ENCODE peak calls at places on chromosomes 13 and 19, in six cellular contexts. X, W, K, Z, Q and S are unnamed samples.

GRCh38 chr19:47232422-47233211 is 1.6 kb upstream of the BBC3 start:
- DNase-seq in X (peak; percentile 92), W (peak; percentile 82), K (no peak), Z (peak; percentile 54), Q (no peak), S (peak; percentile 94)

GRCh38 chr13:114264886-114265611 is 16.4 kb upstream of the UPF3A start:
- DNase-seq in X (peak; percentile 24), W (peak; percentile 79), K (no peak), Z (no peak), Q (no peak), S (no peak)

GRCh38 chr13:74979703-74980102 is 502.3 kb downstream of the TBC1D4 start:
- DNase-seq in X (no peak), W (no peak), K (no peak), Z (no peak), Q (no peak), S (no peak)

GRCh38 chr13:97018029-97018819 is 23.9 kb upstream of the OXGR1 start:
- DNase-seq in X (peak; percentile 39), W (peak; percentile 61), K (peak; percentile 17), Z (peak; percentile 67), Q (no peak), S (peak; percentile 53)

GRCh38 chr13:48828962-48829405 is 146.7 kb upstream of the FNDC3A start:
- DNase-seq in X (peak; percentile 67), W (peak; percentile 32), K (no peak), Z (peak; percentile 17), Q (no peak), S (peak; percentile 63)

GRCh38 chr13:26784704-26785639 is 24.4 kb upstream of the GPR12 start:
- DNase-seq in X (no peak), W (no peak), K (no peak), Z (peak; percentile 89), Q (peak; percentile 45), S (no peak)

GRCh38 chr13:50914848-50915247 is 5.3 kb downstream of the RNASEH2B start:
- DNase-seq in X (peak; percentile 32), W (peak; percentile 52), K (no peak), Z (peak; percentile 85), Q (no peak), S (no peak)

GRCh38 chr19:55216461-55217198 is 7.3 kb upstream of the PTPRH start:
- DNase-seq in X (peak; percentile 99), W (peak; percentile 100), K (peak; percentile 88), Z (peak; percentile 92), Q (peak; percentile 85), S (peak; percentile 99)

GRCh38 chr13:48501705-48502104 is 31.2 kb downstream of the RCBTB2 start:
- DNase-seq in X (peak; percentile 7), W (peak; percentile 23), K (no peak), Z (no peak), Q (no peak), S (peak; percentile 22)

GRCh38 chr19:18135712-18136584 is 17.0 kb upstream of the PIK3R2 start:
- DNase-seq in X (no peak), W (no peak), K (no peak), Z (no peak), Q (no peak), S (no peak)

GRCh38 chr19:33311326-33311682 is 9.0 kb upstream of the CEBPA start:
- DNase-seq in X (no peak), W (no peak), K (no peak), Z (no peak), Q (no peak), S (no peak)

GRCh38 chr13:33508060-33508459 is 222.5 kb upstream of the STARD13 start:
- DNase-seq in X (no peak), W (no peak), K (no peak), Z (no peak), Q (no peak), S (no peak)

GRCh38 chr13:28329395-28330158 is 165.4 kb downstream of the FLT1 start:
- DNase-seq in X (no peak), W (peak; percentile 97), K (no peak), Z (peak; percentile 43), Q (peak; percentile 45), S (peak; percentile 8)

GRCh38 chr19:15297416-15298224 is 34.7 kb downstream of the BRD4 start:
- DNase-seq in X (peak; percentile 65), W (peak; percentile 83), K (no peak), Z (no peak), Q (no peak), S (peak; percentile 80)

GRCh38 chr19:9956956-9957355 is 20.6 kb upstream of the OLFM2 start:
- DNase-seq in X (no peak), W (peak; percentile 24), K (no peak), Z (no peak), Q (no peak), S (no peak)

GRCh38 chr19:33428627-33429013 is 55.1 kb downstream of the CEBPG start:
- DNase-seq in X (no peak), W (no peak), K (no peak), Z (no peak), Q (no peak), S (no peak)

GRCh38 chr13:77300176-77301141 is 26.4 kb downstream of the MYCBP2 start:
- DNase-seq in X (peak; percentile 31), W (peak; percentile 86), K (no peak), Z (peak; percentile 61), Q (no peak), S (peak; percentile 63)

GRCh38 chr19:4910594-4911273 is 1.4 kb downstream of the UHRF1 start:
- DNase-seq in X (no peak), W (peak; percentile 64), K (no peak), Z (peak; percentile 82), Q (no peak), S (peak; percentile 18)
- H3K4me3 ChIP-seq in X (peak overlapping the region; percentile 57), W (peak overlapping the region; percentile 87), K (peak overlapping the region; percentile 93), Z (peak overlapping the region; percentile 92), Q (peak overlapping the region; percentile 65), S (peak overlapping the region; percentile 63)

GRCh38 chr13:84917252-84917878 is 881.9 kb downstream of the SLITRK6 start:
- DNase-seq in X (peak; percentile 4), W (peak; percentile 31), K (no peak), Z (peak; percentile 6), Q (no peak), S (peak; percentile 55)
- TF ChIP-seq CTCF in X (peak; percentile 30), W (peak; percentile 50), K (no peak), Z (no peak), Q (peak; percentile 43), S (no peak)

GRCh38 chr19:57671124-57671895 is 2.6 kb downstream of the ZSCAN4 start:
- DNase-seq in X (no peak), W (no peak), K (no peak), Z (no peak), Q (no peak), S (no peak)

GRCh38 chr19:57672466-57672865 is 3.7 kb downstream of the ZSCAN4 start:
- DNase-seq in X (no peak), W (no peak), K (no peak), Z (no peak), Q (no peak), S (no peak)

GRCh38 chr19:57675881-57676280 is 5.9 kb upstream of the ZNF551 start:
- DNase-seq in X (no peak), W (no peak), K (no peak), Z (peak; percentile 51), Q (no peak), S (peak; percentile 29)
- H3K4me3 ChIP-seq in X (no peak overlapping the region), W (no peak overlapping the region), K (no peak overlapping the region), Z (no peak overlapping the region), Q (no peak overlapping the region), S (no peak overlapping the region)

DNA sequence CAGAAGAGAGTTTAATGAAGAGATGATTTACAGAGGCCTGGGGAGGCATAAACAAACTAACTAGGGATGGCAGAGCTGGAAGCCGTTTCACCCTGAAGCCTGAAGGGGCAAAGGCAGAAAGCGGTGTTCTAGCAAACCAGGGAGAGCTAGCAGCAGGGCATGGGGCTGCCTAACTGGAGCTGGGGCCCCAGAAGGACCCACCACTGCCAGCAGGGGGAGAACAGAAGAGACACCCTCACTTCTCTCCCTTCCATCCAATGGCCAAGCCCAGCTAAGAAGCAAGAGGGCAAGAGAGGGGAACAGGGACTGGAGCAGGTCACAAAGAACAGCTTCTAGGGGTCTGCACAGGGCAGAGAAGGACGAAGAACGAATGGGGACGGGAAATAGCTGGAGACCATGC is 195.5 kb downstream of the KATNAL1 start:
- DNase-seq in X (no peak), W (no peak), K (no peak), Z (peak; percentile 57), Q (no peak), S (no peak)
- TF ChIP-seq CTCF in X (peak; percentile 36), W (peak; percentile 39), K (no peak), Z (peak; percentile 32), Q (no peak), S (peak; percentile 46)

DNA sequence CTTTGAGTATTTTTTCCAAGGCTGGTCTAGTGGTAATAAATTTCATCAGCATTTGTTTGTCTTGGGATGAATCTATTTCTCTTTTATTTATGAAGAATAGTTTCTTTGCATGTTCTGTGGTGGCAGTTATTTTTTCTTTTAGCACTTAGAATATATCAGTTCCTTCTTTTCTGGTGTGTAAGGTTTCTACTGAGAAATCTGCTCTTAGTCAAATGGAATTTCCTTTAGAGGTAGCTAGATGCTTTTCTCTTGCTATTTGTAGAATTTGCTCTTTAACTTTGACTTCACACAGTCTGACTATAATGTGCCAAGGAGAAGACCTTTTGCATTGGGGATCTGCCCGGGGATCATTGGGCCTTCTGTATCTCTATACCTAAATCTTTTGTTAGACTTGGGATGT is 4.1 kb upstream of the SIGLEC6 start:
- DNase-seq in X (no peak), W (no peak), K (no peak), Z (no peak), Q (no peak), S (no peak)
- H3K4me3 ChIP-seq in X (no peak overlapping the region), W (no peak overlapping the region), K (no peak overlapping the region), Z (no peak overlapping the region), Q (no peak overlapping the region), S (no peak overlapping the region)

GRCh38 chr13:24502567-24503375 is 9.8 kb downstream of the PARP4 start:
- DNase-seq in X (peak; percentile 86), W (peak; percentile 53), K (no peak), Z (no peak), Q (peak; percentile 43), S (peak; percentile 82)

GRCh38 chr13:24493356-24493755 is 19.2 kb downstream of the PARP4 start:
- DNase-seq in X (no peak), W (no peak), K (no peak), Z (no peak), Q (no peak), S (no peak)

GRCh38 chr13:24495151-24495729 is 17.3 kb downstream of the PARP4 start:
- DNase-seq in X (no peak), W (no peak), K (no peak), Z (no peak), Q (no peak), S (peak; percentile 29)

GRCh38 chr13:24500977-24501376 is 11.6 kb downstream of the PARP4 start:
- DNase-seq in X (peak; percentile 65), W (peak; percentile 73), K (no peak), Z (no peak), Q (no peak), S (peak; percentile 84)

DNA sequence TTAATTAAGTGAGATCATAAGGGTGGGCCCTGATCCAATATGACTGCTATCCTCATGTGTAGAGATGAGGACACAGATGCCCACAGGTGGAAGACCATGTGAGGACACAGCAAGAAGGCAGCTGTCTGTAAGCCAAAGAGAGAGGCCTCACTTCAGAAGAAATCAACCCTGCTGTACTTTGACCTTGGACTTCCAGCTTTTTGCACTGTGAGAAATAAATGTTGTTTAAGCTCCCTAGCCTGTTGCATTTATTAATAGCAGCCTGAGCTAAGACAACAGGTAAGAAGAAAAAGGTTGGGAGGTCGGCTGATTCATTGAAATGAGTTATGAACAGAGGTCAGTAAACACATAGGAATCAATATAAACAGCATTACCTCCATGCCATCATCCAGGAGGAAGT is 14.8 kb downstream of the PARP4 start:
- DNase-seq in X (no peak), W (no peak), K (no peak), Z (no peak), Q (no peak), S (no peak)
- TF ChIP-seq CTCF in X (no peak), W (no peak), K (no peak), Z (no peak), Q (no peak), S (no peak)

GRCh38 chr19:782195-783043 is 14.8 kb upstream of the PTBP1 start:
- DNase-seq in X (no peak), W (peak; percentile 33), K (no peak), Z (no peak), Q (no peak), S (peak; percentile 54)
- H3K4me3 ChIP-seq in X (no peak overlapping the region), W (no peak overlapping the region), K (no peak overlapping the region), Z (no peak overlapping the region), Q (peak overlapping the region; percentile 43), S (peak overlapping the region; percentile 26)